ENCODE peak calls at places on chromosomes 7 and 10, in ten cellular contexts. One of them, this sample, is unnamed.

GRCh38 chr7:113289140-113289740 is 170.9 kb upstream of the SMIM30 start:
- DNase-seq in NCI-H1048: no peak
- DNase-seq in hepatic stellate cell: no peak
- DNase-seq in NCI-H1417: peak; percentile 8
- DNase-seq in astrocyte: peak; percentile 18
- DNase-seq in fibroblast of lung: peak; percentile 70
- DNase-seq in H7: peak; percentile 28
- DNase-seq in endothelial cell: no peak
- DNase-seq in small intestine: peak; percentile 1
- DNase-seq in NCI-H2029: no peak
- DNase-seq in this sample: peak; percentile 22

GRCh38 chr10:10660054-10660453 is 357.6 kb upstream of the CELF2 start:
- DNase-seq in NCI-H1048: no peak
- DNase-seq in hepatic stellate cell: no peak
- DNase-seq in NCI-H1417: no peak
- DNase-seq in astrocyte: no peak
- DNase-seq in fibroblast of lung: no peak
- DNase-seq in H7: no peak
- DNase-seq in endothelial cell: no peak
- DNase-seq in small intestine: no peak
- DNase-seq in NCI-H2029: no peak
- DNase-seq in this sample: no peak

GRCh38 chr10:72328045-72328828 is 26.5 kb downstream of the DNAJB12 start:
- DNase-seq in NCI-H1048: no peak
- DNase-seq in hepatic stellate cell: peak; percentile 79
- DNase-seq in NCI-H1417: peak; percentile 61
- DNase-seq in astrocyte: no peak
- DNase-seq in fibroblast of lung: peak; percentile 79
- DNase-seq in H7: peak; percentile 90
- DNase-seq in endothelial cell: peak; percentile 76
- DNase-seq in small intestine: peak; percentile 64
- DNase-seq in NCI-H2029: no peak
- DNase-seq in this sample: peak; percentile 78

GRCh38 chr10:120336910-120337540 is 120.0 kb upstream of the PLPP4 start:
- DNase-seq in NCI-H1048: peak; percentile 23
- DNase-seq in hepatic stellate cell: peak; percentile 4
- DNase-seq in NCI-H1417: peak; percentile 58
- DNase-seq in astrocyte: peak; percentile 7
- DNase-seq in fibroblast of lung: peak; percentile 10
- DNase-seq in H7: peak; percentile 17
- DNase-seq in endothelial cell: peak; percentile 73
- DNase-seq in small intestine: peak; percentile 48
- DNase-seq in NCI-H2029: no peak
- DNase-seq in this sample: peak; percentile 36

GRCh38 chr7:101582971-101583370 is 46.1 kb downstream of the MYL10 start:
- DNase-seq in NCI-H1048: no peak
- DNase-seq in hepatic stellate cell: no peak
- DNase-seq in NCI-H1417: no peak
- DNase-seq in astrocyte: no peak
- DNase-seq in fibroblast of lung: no peak
- DNase-seq in H7: peak; percentile 2
- DNase-seq in endothelial cell: no peak
- DNase-seq in small intestine: no peak
- DNase-seq in NCI-H2029: no peak
- DNase-seq in this sample: no peak

GRCh38 chr7:135271255-135271615 is 37.6 kb downstream of the STRA8 start:
- DNase-seq in NCI-H1048: no peak
- DNase-seq in hepatic stellate cell: no peak
- DNase-seq in NCI-H1417: no peak
- DNase-seq in astrocyte: no peak
- DNase-seq in fibroblast of lung: no peak
- DNase-seq in H7: no peak
- DNase-seq in endothelial cell: no peak
- DNase-seq in small intestine: no peak
- DNase-seq in NCI-H2029: no peak
- DNase-seq in this sample: no peak

GRCh38 chr10:46305430-46305808 is 18.6 kb downstream of the ANTXRL start:
- DNase-seq in NCI-H1048: no peak
- DNase-seq in hepatic stellate cell: no peak
- DNase-seq in NCI-H1417: no peak
- DNase-seq in astrocyte: no peak
- DNase-seq in fibroblast of lung: no peak
- DNase-seq in H7: no peak
- DNase-seq in endothelial cell: no peak
- DNase-seq in small intestine: no peak
- DNase-seq in NCI-H2029: no peak
- DNase-seq in this sample: no peak

GRCh38 chr7:91940171-91940570 is 491 bp upstream of the AKAP9 start:
- DNase-seq in NCI-H1048: no peak
- DNase-seq in hepatic stellate cell: no peak
- DNase-seq in NCI-H1417: peak; percentile 87
- DNase-seq in astrocyte: no peak
- DNase-seq in fibroblast of lung: peak; percentile 24
- DNase-seq in H7: peak; percentile 38
- DNase-seq in endothelial cell: peak; percentile 22
- DNase-seq in small intestine: peak; percentile 38
- DNase-seq in NCI-H2029: no peak
- DNase-seq in this sample: no peak

GRCh38 chr7:3107228-3107763 is 63.6 kb upstream of the CARD11 start:
- DNase-seq in NCI-H1048: no peak
- DNase-seq in hepatic stellate cell: no peak
- DNase-seq in NCI-H1417: no peak
- DNase-seq in astrocyte: no peak
- DNase-seq in fibroblast of lung: no peak
- DNase-seq in H7: no peak
- DNase-seq in endothelial cell: no peak
- DNase-seq in small intestine: no peak
- DNase-seq in NCI-H2029: no peak
- DNase-seq in this sample: no peak

GRCh38 chr10:15433850-15434537 is 62.9 kb upstream of the FAM171A1 start:
- DNase-seq in NCI-H1048: no peak
- DNase-seq in hepatic stellate cell: peak; percentile 34
- DNase-seq in NCI-H1417: peak; percentile 71
- DNase-seq in astrocyte: peak; percentile 17
- DNase-seq in fibroblast of lung: peak; percentile 68
- DNase-seq in H7: peak; percentile 52
- DNase-seq in endothelial cell: peak; percentile 34
- DNase-seq in small intestine: peak; percentile 55
- DNase-seq in NCI-H2029: peak; percentile 2
- DNase-seq in this sample: peak; percentile 71

GRCh38 chr7:99674995-99675742 is 4.6 kb downstream of the CYP3A5 start:
- DNase-seq in NCI-H1048: no peak
- DNase-seq in hepatic stellate cell: no peak
- DNase-seq in NCI-H1417: no peak
- DNase-seq in astrocyte: no peak
- DNase-seq in fibroblast of lung: no peak
- DNase-seq in H7: no peak
- DNase-seq in endothelial cell: no peak
- DNase-seq in small intestine: no peak
- DNase-seq in NCI-H2029: no peak
- DNase-seq in this sample: no peak

GRCh38 chr7:25860206-25860881 is 291.7 kb upstream of the NFE2L3 start:
- DNase-seq in NCI-H1048: no peak
- DNase-seq in hepatic stellate cell: no peak
- DNase-seq in NCI-H1417: peak; percentile 84
- DNase-seq in astrocyte: no peak
- DNase-seq in fibroblast of lung: peak; percentile 51
- DNase-seq in H7: peak; percentile 59
- DNase-seq in endothelial cell: peak; percentile 47
- DNase-seq in small intestine: no peak
- DNase-seq in NCI-H2029: no peak
- DNase-seq in this sample: no peak

GRCh38 chr10:43202224-43202656 is 64.0 kb downstream of the CSGALNACT2 start:
- DNase-seq in NCI-H1048: no peak
- DNase-seq in hepatic stellate cell: peak; percentile 68
- DNase-seq in NCI-H1417: no peak
- DNase-seq in astrocyte: no peak
- DNase-seq in fibroblast of lung: peak; percentile 21
- DNase-seq in H7: peak; percentile 89
- DNase-seq in endothelial cell: peak; percentile 50
- DNase-seq in small intestine: peak; percentile 43
- DNase-seq in NCI-H2029: no peak
- DNase-seq in this sample: no peak

GRCh38 chr10:86246279-86246940 is 120.2 kb downstream of the GRID1 start:
- DNase-seq in NCI-H1048: no peak
- DNase-seq in hepatic stellate cell: no peak
- DNase-seq in NCI-H1417: no peak
- DNase-seq in astrocyte: no peak
- DNase-seq in fibroblast of lung: no peak
- DNase-seq in H7: no peak
- DNase-seq in endothelial cell: no peak
- DNase-seq in small intestine: no peak
- DNase-seq in NCI-H2029: no peak
- DNase-seq in this sample: no peak

GRCh38 chr7:192035-192649 is at the start of gene FAM20C:
- DNase-seq in NCI-H1048: peak; percentile 43
- DNase-seq in hepatic stellate cell: peak; percentile 89
- DNase-seq in NCI-H1417: peak; percentile 68
- DNase-seq in astrocyte: peak; percentile 80
- DNase-seq in fibroblast of lung: peak; percentile 84
- DNase-seq in H7: peak; percentile 95
- DNase-seq in endothelial cell: peak; percentile 33
- DNase-seq in small intestine: peak; percentile 86
- DNase-seq in NCI-H2029: no peak
- DNase-seq in this sample: peak; percentile 85

GRCh38 chr7:150946826-150947750 is 31.0 kb downstream of the KCNH2 start:
- DNase-seq in NCI-H1048: no peak
- DNase-seq in hepatic stellate cell: no peak
- DNase-seq in NCI-H1417: no peak
- DNase-seq in astrocyte: no peak
- DNase-seq in fibroblast of lung: no peak
- DNase-seq in H7: peak; percentile 82
- DNase-seq in endothelial cell: no peak
- DNase-seq in small intestine: no peak
- DNase-seq in NCI-H2029: no peak
- DNase-seq in this sample: no peak

GRCh38 chr7:82384051-82384464 is 59.5 kb downstream of the CACNA2D1 start:
- DNase-seq in NCI-H1048: no peak
- DNase-seq in hepatic stellate cell: no peak
- DNase-seq in NCI-H1417: no peak
- DNase-seq in astrocyte: no peak
- DNase-seq in fibroblast of lung: no peak
- DNase-seq in H7: no peak
- DNase-seq in endothelial cell: no peak
- DNase-seq in small intestine: no peak
- DNase-seq in NCI-H2029: no peak
- DNase-seq in this sample: no peak

GRCh38 chr10:60919551-60919950 is 24.4 kb downstream of the RHOBTB1 start:
- DNase-seq in NCI-H1048: no peak
- DNase-seq in hepatic stellate cell: no peak
- DNase-seq in NCI-H1417: no peak
- DNase-seq in astrocyte: no peak
- DNase-seq in fibroblast of lung: no peak
- DNase-seq in H7: no peak
- DNase-seq in endothelial cell: no peak
- DNase-seq in small intestine: no peak
- DNase-seq in NCI-H2029: no peak
- DNase-seq in this sample: no peak

GRCh38 chr7:143728333-143728862 is 29.1 kb downstream of the CTAGE6 start:
- DNase-seq in NCI-H1048: no peak
- DNase-seq in hepatic stellate cell: no peak
- DNase-seq in NCI-H1417: no peak
- DNase-seq in astrocyte: no peak
- DNase-seq in fibroblast of lung: no peak
- DNase-seq in H7: no peak
- DNase-seq in endothelial cell: no peak
- DNase-seq in small intestine: no peak
- DNase-seq in NCI-H2029: no peak
- DNase-seq in this sample: no peak

GRCh38 chr10:8473205-8473604 is 418.7 kb downstream of the GATA3 start:
- DNase-seq in NCI-H1048: no peak
- DNase-seq in hepatic stellate cell: no peak
- DNase-seq in NCI-H1417: no peak
- DNase-seq in astrocyte: peak; percentile 11
- DNase-seq in fibroblast of lung: no peak
- DNase-seq in H7: no peak
- DNase-seq in endothelial cell: no peak
- DNase-seq in small intestine: peak; percentile 11
- DNase-seq in NCI-H2029: no peak
- DNase-seq in this sample: no peak

GRCh38 chr7:79504607-79505389 is 51.3 kb upstream of the MAGI2 start:
- DNase-seq in NCI-H1048: no peak
- DNase-seq in hepatic stellate cell: no peak
- DNase-seq in NCI-H1417: no peak
- DNase-seq in astrocyte: peak; percentile 36
- DNase-seq in fibroblast of lung: no peak
- DNase-seq in H7: no peak
- DNase-seq in endothelial cell: no peak
- DNase-seq in small intestine: peak; percentile 2
- DNase-seq in NCI-H2029: no peak
- DNase-seq in this sample: no peak

GRCh38 chr10:21517983-21518628 is 7.4 kb downstream of the SKIDA1 start:
- DNase-seq in NCI-H1048: no peak
- DNase-seq in hepatic stellate cell: no peak
- DNase-seq in NCI-H1417: peak; percentile 93
- DNase-seq in astrocyte: peak; percentile 73
- DNase-seq in fibroblast of lung: peak; percentile 91
- DNase-seq in H7: no peak
- DNase-seq in endothelial cell: no peak
- DNase-seq in small intestine: no peak
- DNase-seq in NCI-H2029: peak; percentile 60
- DNase-seq in this sample: no peak

GRCh38 chr10:27741173-27742091 is 4.2 kb downstream of the MKX start:
- DNase-seq in NCI-H1048: no peak
- DNase-seq in hepatic stellate cell: no peak
- DNase-seq in NCI-H1417: no peak
- DNase-seq in astrocyte: no peak
- DNase-seq in fibroblast of lung: no peak
- DNase-seq in H7: peak; percentile 52
- DNase-seq in endothelial cell: peak; percentile 11
- DNase-seq in small intestine: no peak
- DNase-seq in NCI-H2029: no peak
- DNase-seq in this sample: no peak

GRCh38 chr7:43057151-43057550 is 55.3 kb upstream of the HECW1 start:
- DNase-seq in NCI-H1048: no peak
- DNase-seq in hepatic stellate cell: no peak
- DNase-seq in NCI-H1417: no peak
- DNase-seq in astrocyte: no peak
- DNase-seq in fibroblast of lung: peak; percentile 9
- DNase-seq in H7: no peak
- DNase-seq in endothelial cell: no peak
- DNase-seq in small intestine: no peak
- DNase-seq in NCI-H2029: no peak
- DNase-seq in this sample: no peak

GRCh38 chr7:22561356-22561755 is 61.4 kb upstream of the STEAP1B start:
- DNase-seq in NCI-H1048: no peak
- DNase-seq in hepatic stellate cell: peak; percentile 87
- DNase-seq in NCI-H1417: no peak
- DNase-seq in astrocyte: peak; percentile 100
- DNase-seq in fibroblast of lung: peak; percentile 99
- DNase-seq in H7: peak; percentile 60
- DNase-seq in endothelial cell: peak; percentile 56
- DNase-seq in small intestine: no peak
- DNase-seq in NCI-H2029: no peak
- DNase-seq in this sample: no peak

GRCh38 chr7:107982918-107983389 is 20.0 kb downstream of the LAMB1 start:
- DNase-seq in NCI-H1048: no peak
- DNase-seq in hepatic stellate cell: no peak
- DNase-seq in NCI-H1417: peak; percentile 58
- DNase-seq in astrocyte: peak; percentile 62
- DNase-seq in fibroblast of lung: peak; percentile 91
- DNase-seq in H7: no peak
- DNase-seq in endothelial cell: no peak
- DNase-seq in small intestine: no peak
- DNase-seq in NCI-H2029: peak; percentile 49
- DNase-seq in this sample: no peak

This sample was measured in head of caudate nucleus.